ENCODE peak calls at places on chromosomes 2 and 18, in ten cellular contexts. S, P, Y, W, Z, T, C, H, K and O are unnamed samples.

GRCh38 chr2:119387381-119388129 is 20.8 kb downstream of the DBI start:
- DNase-seq in S (peak; percentile 20), P (peak; percentile 79), Y (peak; percentile 92), W (peak; percentile 22), Z (no peak), T (peak; percentile 13), C (peak; percentile 70), H (peak; percentile 74), K (no peak), O (no peak)

GRCh38 chr2:48471048-48471474 is 58.9 kb upstream of the STON1 start:
- DNase-seq in S (peak; percentile 83), P (no peak), Y (peak; percentile 85), W (no peak), Z (no peak), T (peak; percentile 27), C (no peak), H (peak; percentile 67), K (peak; percentile 16), O (no peak)

GRCh38 chr2:121710470-121711170 is 26.1 kb downstream of the NIFK start:
- DNase-seq in S (no peak), P (no peak), Y (no peak), W (no peak), Z (no peak), T (no peak), C (no peak), H (no peak), K (no peak), O (no peak)

GRCh38 chr2:177552414-177553175 is 160.0 kb downstream of the AGPS start:
- DNase-seq in S (peak; percentile 90), P (peak; percentile 92), Y (peak; percentile 88), W (peak; percentile 89), Z (peak; percentile 94), T (peak; percentile 93), C (peak; percentile 86), H (peak; percentile 91), K (peak; percentile 49), O (peak; percentile 95)

GRCh38 chr18:70359071-70359470 is 70.2 kb downstream of the SOCS6 start:
- DNase-seq in S (no peak), P (no peak), Y (no peak), W (no peak), Z (no peak), T (no peak), C (no peak), H (no peak), K (no peak), O (no peak)

GRCh38 chr2:38092196-38092902 is 16.4 kb upstream of the CYP1B1 start:
- DNase-seq in S (no peak), P (no peak), Y (peak; percentile 98), W (no peak), Z (no peak), T (no peak), C (no peak), H (peak; percentile 81), K (no peak), O (no peak)

GRCh38 chr2:162729469-162729868 is 109.1 kb downstream of the KCNH7 start:
- DNase-seq in S (no peak), P (no peak), Y (no peak), W (no peak), Z (no peak), T (no peak), C (no peak), H (no peak), K (no peak), O (no peak)

GRCh38 chr2:31359229-31359628 is 55.3 kb downstream of the XDH start:
- DNase-seq in S (no peak), P (no peak), Y (no peak), W (no peak), Z (no peak), T (no peak), C (no peak), H (no peak), K (no peak), O (no peak)

GRCh38 chr2:183927367-183928355 is 670.7 kb upstream of the ZNF804A start:
- DNase-seq in S (no peak), P (no peak), Y (peak; percentile 6), W (no peak), Z (no peak), T (no peak), C (no peak), H (peak; percentile 89), K (no peak), O (no peak)